ENCODE peak calls at places on chromosome 12, in six cellular contexts. W is IMR-90, T is OCI-LY7, X is neuronal stem cell, H is GM23248, Q is hepatocyte. K is an unnamed sample.

GRCh38 chr12:6965026-6965661 is 5.3 kb downstream of the PHB2 start:
- DNase-seq in W (peak; percentile 82), T (peak; percentile 86), X (peak; percentile 81), H (peak; percentile 89), Q (peak; percentile 94), K (peak; percentile 82)

GRCh38 chr12:14364583-14365271 is 755 bp upstream of the ATF7IP start:
- DNase-seq in W (no peak), T (no peak), X (no peak), H (no peak), Q (no peak), K (no peak)

GRCh38 chr12:64819816-64820402 is 4.5 kb upstream of the TBC1D30 start:
- DNase-seq in W (no peak), T (no peak), X (no peak), H (no peak), Q (no peak), K (no peak)

GRCh38 chr12:119229837-119230236 is 51.1 kb downstream of the HSPB8 start:
- DNase-seq in W (peak; percentile 42), T (peak; percentile 51), X (peak; percentile 71), H (peak; percentile 60), Q (peak; percentile 69), K (no peak)

GRCh38 chr12:29611906-29612305 is 114.4 kb upstream of the OVCH1 start:
- DNase-seq in W (peak; percentile 84), T (no peak), X (no peak), H (peak; percentile 90), Q (no peak), K (peak; percentile 42)

GRCh38 chr12:53743277-53744129 is 8.3 kb downstream of the CISTR start:
- DNase-seq in W (peak; percentile 48), T (peak; percentile 77), X (peak; percentile 85), H (peak; percentile 65), Q (peak; percentile 78), K (peak; percentile 46)

GRCh38 chr12:62698701-62699101 is 232.1 kb downstream of the MON2 start:
- DNase-seq in W (peak; percentile 73), T (no peak), X (no peak), H (peak; percentile 74), Q (no peak), K (peak; percentile 32)

GRCh38 chr12:65875635-65876034 is 51.4 kb downstream of the HMGA2 start:
- DNase-seq in W (peak; percentile 69), T (no peak), X (no peak), H (peak; percentile 76), Q (no peak), K (no peak)

GRCh38 chr12:67275380-67275913 is 6.3 kb downstream of the CAND1 start:
- DNase-seq in W (no peak), T (no peak), X (no peak), H (peak; percentile 22), Q (no peak), K (peak; percentile 50)

GRCh38 chr12:52949413-52950331 is 754 bp downstream of the KRT18 start:
- DNase-seq in W (peak; percentile 95), T (no peak), X (no peak), H (peak; percentile 85), Q (peak; percentile 89), K (peak; percentile 93)

GRCh38 chr12:131454418-131455217 is 256.3 kb upstream of the SFSWAP start:
- DNase-seq in W (no peak), T (peak; percentile 70), X (peak; percentile 48), H (peak; percentile 34), Q (peak; percentile 80), K (no peak)

GRCh38 chr12:93085383-93086287 is 156.5 kb upstream of the EEA1 start:
- DNase-seq in W (no peak), T (no peak), X (no peak), H (no peak), Q (no peak), K (no peak)

GRCh38 chr12:110304061-110304551 is 23.1 kb downstream of the ATP2A2 start:
- DNase-seq in W (peak; percentile 68), T (no peak), X (no peak), H (peak; percentile 64), Q (no peak), K (peak; percentile 93)

GRCh38 chr12:93852067-93852466 is 174.9 kb downstream of the CRADD start:
- DNase-seq in W (no peak), T (no peak), X (peak; percentile 15), H (no peak), Q (no peak), K (no peak)

GRCh38 chr12:5070090-5070489 is 26.4 kb downstream of the KCNA5 start:
- DNase-seq in W (no peak), T (no peak), X (no peak), H (no peak), Q (no peak), K (no peak)

GRCh38 chr12:101940400-101940950 is 63.1 kb downstream of the DRAM1 start:
- DNase-seq in W (no peak), T (no peak), X (no peak), H (no peak), Q (no peak), K (no peak)

GRCh38 chr12:49231881-49232650 is 32.8 kb upstream of the TUBA1C start:
- DNase-seq in W (no peak), T (no peak), X (no peak), H (no peak), Q (no peak), K (no peak)

GRCh38 chr12:5206401-5207175 is 162.9 kb downstream of the KCNA5 start:
- DNase-seq in W (no peak), T (no peak), X (no peak), H (no peak), Q (no peak), K (no peak)

GRCh38 chr12:105204916-105205315 is 31.1 kb downstream of the APPL2 start:
- DNase-seq in W (peak; percentile 84), T (no peak), X (no peak), H (peak; percentile 100), Q (peak; percentile 44), K (peak; percentile 71)

GRCh38 chr12:118922405-118922804 is 58.9 kb upstream of the SRRM4 start:
- DNase-seq in W (no peak), T (no peak), X (peak; percentile 51), H (no peak), Q (peak; percentile 19), K (no peak)

GRCh38 chr12:72075401-72075800 is 136.8 kb downstream of the TPH2 start:
- DNase-seq in W (no peak), T (no peak), X (no peak), H (no peak), Q (no peak), K (no peak)

GRCh38 chr12:32367381-32367780 is 32.0 kb upstream of the FGD4 start:
- DNase-seq in W (no peak), T (no peak), X (no peak), H (no peak), Q (peak; percentile 17), K (no peak)

GRCh38 chr12:92930421-92930820 is 1.3 kb upstream of the EEA1 start:
- DNase-seq in W (no peak), T (no peak), X (no peak), H (peak; percentile 38), Q (no peak), K (no peak)

GRCh38 chr12:27468241-27468640 is 21.7 kb downstream of the SMCO2 start:
- DNase-seq in W (no peak), T (no peak), X (no peak), H (peak; percentile 6), Q (no peak), K (no peak)

GRCh38 chr12:34188974-34189373 is 166.7 kb downstream of the ALG10 start:
- DNase-seq in W (no peak), T (no peak), X (no peak), H (no peak), Q (no peak), K (no peak)
- H3K4me2 ChIP-seq in W (no peak overlapping the region), T (no peak overlapping the region), X (no peak overlapping the region), H (no peak overlapping the region), Q (no peak overlapping the region), K (no peak overlapping the region)

GRCh38 chr12:2097617-2098016 is 44.8 kb downstream of the CACNA1C start:
- DNase-seq in W (no peak), T (no peak), X (no peak), H (no peak), Q (no peak), K (no peak)

GRCh38 chr12:2098852-2099251 is 46.1 kb downstream of the CACNA1C start:
- DNase-seq in W (no peak), T (no peak), X (no peak), H (no peak), Q (no peak), K (no peak)

GRCh38 chr12:2101359-2101758 is 48.6 kb downstream of the CACNA1C start:
- DNase-seq in W (no peak), T (no peak), X (no peak), H (no peak), Q (no peak), K (no peak)

GRCh38 chr12:2101798-2102197 is 49.0 kb downstream of the CACNA1C start:
- DNase-seq in W (no peak), T (no peak), X (no peak), H (peak; percentile 66), Q (no peak), K (no peak)

GRCh38 chr12:2099595-2099994 is 46.8 kb downstream of the CACNA1C start:
- DNase-seq in W (no peak), T (no peak), X (no peak), H (no peak), Q (no peak), K (no peak)
- H3K4me3 ChIP-seq in W (no peak overlapping the region), T (no peak overlapping the region), X (no peak overlapping the region), H (no peak overlapping the region), Q (no peak overlapping the region), K (no peak overlapping the region)

GRCh38 chr12:3455312-3455711 is 35.7 kb upstream of the PRMT8 start:
- DNase-seq in W (no peak), T (no peak), X (no peak), H (no peak), Q (no peak), K (peak; percentile 94)

GRCh38 chr12:3454780-3455179 is 36.2 kb upstream of the PRMT8 start:
- DNase-seq in W (no peak), T (no peak), X (no peak), H (no peak), Q (no peak), K (no peak)

GRCh38 chr12:3452348-3452747 is 38.7 kb upstream of the PRMT8 start:
- DNase-seq in W (no peak), T (no peak), X (no peak), H (no peak), Q (no peak), K (no peak)

GRCh38 chr12:3453266-3453862 is 37.6 kb upstream of the PRMT8 start:
- DNase-seq in W (no peak), T (no peak), X (no peak), H (no peak), Q (no peak), K (no peak)

GRCh38 chr12:3453947-3454675 is 36.9 kb upstream of the PRMT8 start:
- DNase-seq in W (peak; percentile 46), T (no peak), X (no peak), H (peak; percentile 74), Q (no peak), K (peak; percentile 99)
- H3K4me2 ChIP-seq in W (no peak overlapping the region), T (no peak overlapping the region), X (no peak overlapping the region), H (peak overlapping the region; percentile 55), Q (no peak overlapping the region), K (peak overlapping the region; percentile 28)

DNA sequence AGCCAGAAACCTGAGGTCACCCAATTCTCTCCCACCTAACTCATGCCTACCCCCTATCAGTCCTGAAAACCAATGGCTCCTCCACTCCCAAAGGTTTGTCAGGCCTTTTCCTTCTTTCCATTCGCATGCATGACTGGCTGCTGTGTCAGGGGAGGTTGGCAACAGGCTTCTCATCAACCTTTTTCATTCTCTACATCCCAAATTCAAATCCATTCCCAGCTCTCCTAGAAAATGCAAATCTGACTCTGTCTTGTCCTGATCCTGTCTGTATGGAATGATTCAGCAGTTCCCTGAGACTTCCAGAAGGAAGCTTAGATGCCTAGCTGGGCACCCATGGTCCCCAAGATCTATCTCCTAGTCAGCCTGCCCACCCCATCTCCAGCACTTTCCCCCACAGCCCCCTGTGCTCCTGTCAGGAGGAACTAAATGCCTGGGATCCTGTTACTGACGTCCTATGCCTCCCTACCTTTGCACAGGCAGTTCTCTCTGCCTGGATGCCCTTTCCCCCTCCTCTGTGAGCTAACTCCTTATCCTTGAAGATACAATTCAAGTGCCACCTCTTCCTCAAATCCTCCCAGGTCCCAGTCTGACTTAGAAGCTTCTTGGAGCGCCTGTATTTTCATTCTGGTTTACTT is 5.1 kb upstream of the CTDSP2 start:
- DNase-seq in W (no peak), T (no peak), X (no peak), H (no peak), Q (no peak), K (no peak)
- H3K4me3 ChIP-seq in W (no peak overlapping the region), T (no peak overlapping the region), X (no peak overlapping the region), H (no peak overlapping the region), Q (no peak overlapping the region), K (no peak overlapping the region)

K was measured in mammary epithelial cell.